ENCODE peak calls at places on chromosomes 2 and 18, in ten cellular contexts. I is GM12878, T is fibroblast of mammary gland, N is neural progenitor cell, Q is tibial nerve, G is left lung, R is cardiac muscle cell, X is left ventricle myocardium inferior, V is fibroblast of lung, W is cardiac fibroblast. Z is an unnamed sample.

GRCh38 chr2:175167076-175167791 is 769 bp downstream of the ATF2 start:
- DNase-seq in I (no peak), T (peak; percentile 48), N (no peak), Q (peak; percentile 23), G (peak; percentile 80), R (peak; percentile 55), X (peak; percentile 30), V (peak; percentile 49), W (peak; percentile 63), Z (peak; percentile 41)

GRCh38 chr2:27739058-27739373 is 32.5 kb upstream of the MRPL33 start:
- DNase-seq in I (no peak), T (no peak), N (no peak), Q (no peak), G (no peak), R (no peak), X (no peak), V (no peak), W (no peak), Z (no peak)

GRCh38 chr2:106708189-106708588 is 177.8 kb downstream of the ST6GAL2 start:
- DNase-seq in I (no peak), T (no peak), N (no peak), Q (no peak), G (no peak), R (peak; percentile 9), X (no peak), V (no peak), W (peak; percentile 10), Z (no peak)

GRCh38 chr18:79486356-79487197 is 90.8 kb downstream of the NFATC1 start:
- DNase-seq in I (no peak), T (no peak), N (no peak), Q (no peak), G (peak; percentile 77), R (no peak), X (peak; percentile 15), V (no peak), W (no peak), Z (no peak)

GRCh38 chr2:148888003-148888501 is 13.0 kb downstream of the KIF5C start:
- DNase-seq in I (no peak), T (no peak), N (peak; percentile 71), Q (no peak), G (no peak), R (no peak), X (no peak), V (no peak), W (no peak), Z (no peak)

GRCh38 chr2:118841828-118842461 is 5.5 kb downstream of the EN1 start:
- DNase-seq in I (no peak), T (no peak), N (peak; percentile 58), Q (no peak), G (no peak), R (no peak), X (no peak), V (no peak), W (no peak), Z (no peak)

GRCh38 chr2:38610851-38611801 is 8.4 kb upstream of the HNRNPLL start:
- DNase-seq in I (peak; percentile 52), T (peak; percentile 69), N (no peak), Q (no peak), G (no peak), R (no peak), X (no peak), V (peak; percentile 72), W (no peak), Z (no peak)

GRCh38 chr2:5094192-5094591 is 598.0 kb upstream of the SOX11 start:
- DNase-seq in I (no peak), T (no peak), N (no peak), Q (no peak), G (no peak), R (no peak), X (no peak), V (no peak), W (no peak), Z (no peak)

GRCh38 chr2:173215316-173215715 is 139.4 kb upstream of the CDCA7 start:
- DNase-seq in I (no peak), T (no peak), N (no peak), Q (no peak), G (no peak), R (no peak), X (no peak), V (no peak), W (no peak), Z (no peak)

GRCh38 chr2:173216668-173217067 is 138.0 kb upstream of the CDCA7 start:
- DNase-seq in I (no peak), T (no peak), N (no peak), Q (no peak), G (no peak), R (no peak), X (no peak), V (no peak), W (no peak), Z (no peak)

GRCh38 chr2:173218331-173219056 is 136.2 kb upstream of the CDCA7 start:
- DNase-seq in I (no peak), T (peak; percentile 25), N (peak; percentile 50), Q (no peak), G (no peak), R (peak; percentile 53), X (no peak), V (no peak), W (peak; percentile 48), Z (peak; percentile 24)

GRCh38 chr2:173216055-173216454 is 138.6 kb upstream of the CDCA7 start:
- DNase-seq in I (no peak), T (no peak), N (no peak), Q (no peak), G (no peak), R (no peak), X (no peak), V (no peak), W (no peak), Z (no peak)

GRCh38 chr2:173217106-173217840 is 137.4 kb upstream of the CDCA7 start:
- DNase-seq in I (no peak), T (peak; percentile 29), N (no peak), Q (no peak), G (peak; percentile 65), R (no peak), X (no peak), V (peak; percentile 58), W (no peak), Z (no peak)
- H3K4me3 ChIP-seq in I (no peak overlapping the region), T (no peak overlapping the region), N (no peak overlapping the region), Q (no peak overlapping the region), G (no peak overlapping the region), R (no peak overlapping the region), X (no peak overlapping the region), V (no peak overlapping the region), W (no peak overlapping the region), Z (no peak overlapping the region)

GRCh38 chr2:47014564-47015051 is 99.0 kb upstream of the MCFD2 start:
- DNase-seq in I (no peak), T (no peak), N (no peak), Q (no peak), G (peak; percentile 44), R (no peak), X (no peak), V (no peak), W (no peak), Z (no peak)
- TF ChIP-seq CTCF in I (no peak), T (no peak), N (no peak), Q (no peak), G (no peak), R (no peak), X (no peak), V (no peak), W (no peak), Z (no peak)

GRCh38 chr18:12314586-12315305 is 6.7 kb downstream of the TUBB6 start:
- DNase-seq in I (no peak), T (no peak), N (no peak), Q (no peak), G (no peak), R (no peak), X (no peak), V (no peak), W (no peak), Z (no peak)

GRCh38 chr18:12315911-12316310 is 7.9 kb downstream of the TUBB6 start:
- DNase-seq in I (no peak), T (no peak), N (no peak), Q (no peak), G (no peak), R (no peak), X (peak; percentile 73), V (no peak), W (peak; percentile 47), Z (peak; percentile 74)

GRCh38 chr18:12313530-12314245 is 5.6 kb downstream of the TUBB6 start:
- DNase-seq in I (no peak), T (no peak), N (no peak), Q (no peak), G (no peak), R (no peak), X (no peak), V (no peak), W (no peak), Z (no peak)

GRCh38 chr18:12317664-12318333 is 9.8 kb downstream of the TUBB6 start:
- DNase-seq in I (no peak), T (peak; percentile 79), N (no peak), Q (no peak), G (no peak), R (peak; percentile 82), X (no peak), V (peak; percentile 57), W (peak; percentile 78), Z (peak; percentile 74)

DNA sequence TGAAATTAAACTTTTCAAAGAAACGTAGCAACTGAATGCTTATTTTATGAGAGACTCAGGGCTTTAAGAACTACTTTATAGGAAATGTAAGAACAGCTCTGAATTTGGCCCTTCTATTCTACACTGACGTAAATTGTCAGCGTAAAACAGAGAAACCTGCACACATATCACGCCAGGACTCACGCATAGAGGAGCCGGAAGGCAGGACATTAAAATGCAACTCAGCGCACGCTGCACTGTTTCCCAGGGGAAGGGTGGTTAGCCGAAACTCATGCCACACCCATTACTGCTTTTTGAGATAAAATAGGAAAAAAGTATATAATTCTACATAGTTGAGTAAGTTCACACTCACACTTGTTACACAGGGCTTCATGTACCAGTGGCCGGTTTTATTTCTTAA is 7.4 kb downstream of the TUBB6 start:
- DNase-seq in I (no peak), T (peak; percentile 60), N (no peak), Q (no peak), G (no peak), R (no peak), X (no peak), V (no peak), W (peak; percentile 52), Z (peak; percentile 91)
- H3K4me3 ChIP-seq in I (peak overlapping the region; percentile 26), T (no peak overlapping the region), N (no peak overlapping the region), Q (no peak overlapping the region), G (no peak overlapping the region), R (no peak overlapping the region), X (no peak overlapping the region), V (no peak overlapping the region), W (no peak overlapping the region), Z (no peak overlapping the region)

GRCh38 chr2:16034975-16035746 is 94.8 kb downstream of the MYCN start:
- DNase-seq in I (no peak), T (no peak), N (no peak), Q (no peak), G (no peak), R (no peak), X (no peak), V (no peak), W (no peak), Z (no peak)

GRCh38 chr2:16035747-16036745 is 95.7 kb downstream of the MYCN start:
- DNase-seq in I (no peak), T (no peak), N (no peak), Q (no peak), G (no peak), R (no peak), X (no peak), V (no peak), W (no peak), Z (no peak)

GRCh38 chr2:16032282-16033031 is 92.1 kb downstream of the MYCN start:
- DNase-seq in I (no peak), T (no peak), N (no peak), Q (no peak), G (no peak), R (no peak), X (no peak), V (no peak), W (no peak), Z (no peak)

GRCh38 chr2:16033032-16033293 is 92.6 kb downstream of the MYCN start:
- DNase-seq in I (no peak), T (no peak), N (no peak), Q (no peak), G (no peak), R (no peak), X (no peak), V (no peak), W (no peak), Z (no peak)

GRCh38 chr2:16034151-16034974 is 94.0 kb downstream of the MYCN start:
- DNase-seq in I (no peak), T (no peak), N (peak; percentile 65), Q (no peak), G (no peak), R (no peak), X (no peak), V (no peak), W (no peak), Z (no peak)
- TF ChIP-seq CTCF in I (no peak), T (no peak), N (peak; percentile 62), Q (no peak), G (no peak), R (no peak), X (no peak), V (no peak), W (no peak), Z (no peak)

Z was measured in fibroblast of the aortic adventitia.